ENCODE peak calls at places on chromosomes 11 and 22, in five cellular contexts. C, B, J, E and V are unnamed samples.

GRCh38 chr22:37659066-37659896 is 758 bp downstream of the PDXP start:
- DNase-seq in B (no peak), E (peak; percentile 81), C (no peak), J (no peak), V (peak; percentile 58)

GRCh38 chr11:2926611-2927492 is 2.4 kb downstream of the PHLDA2 start:
- DNase-seq in B (no peak), J (no peak), E (peak; percentile 9), C (no peak), V (no peak)

GRCh38 chr11:134537941-134538340 is 125.9 kb upstream of the B3GAT1 start:
- DNase-seq in E (no peak), C (no peak), J (peak; percentile 20), B (no peak), V (no peak)

GRCh38 chr11:20050551-20051333 is 109.5 kb downstream of the DBX1 start:
- DNase-seq in B (no peak), E (no peak), J (no peak), C (no peak), V (no peak)

GRCh38 chr11:35902961-35903360 is 40.9 kb upstream of the LDLRAD3 start:
- DNase-seq in E (no peak), B (no peak), J (no peak), C (no peak), V (no peak)

GRCh38 chr22:48450188-48450825 is 1377.4 kb downstream of the BRD1 start:
- DNase-seq in J (no peak), C (no peak), E (no peak), B (no peak), V (no peak)

GRCh38 chr11:77088236-77089003 is 14.2 kb upstream of the OMP start:
- DNase-seq in B (peak; percentile 66), E (peak; percentile 70), J (no peak), C (peak; percentile 9), V (no peak)

GRCh38 chr11:86669424-86669823 is 3.0 kb downstream of the ME3 start:
- DNase-seq in J (no peak), B (no peak), C (no peak), E (no peak), V (no peak)

GRCh38 chr11:100563541-100564280 is 123.4 kb upstream of the ARHGAP42 start:
- DNase-seq in B (no peak), C (no peak), E (no peak), J (no peak), V (no peak)

GRCh38 chr11:100777118-100777517 is 90.0 kb downstream of the ARHGAP42 start:
- DNase-seq in J (no peak), B (peak; percentile 59), C (no peak), E (peak; percentile 44), V (no peak)

GRCh38 chr22:41813726-41814410 is 13.4 kb downstream of the CCDC134 start:
- DNase-seq in J (no peak), B (no peak), E (no peak), C (no peak), V (no peak)

GRCh38 chr22:49363526-49364230 is 464.0 kb downstream of the BRD1 start:
- DNase-seq in E (no peak), B (peak; percentile 20), C (no peak), J (no peak), V (no peak)

GRCh38 chr11:35247428-35247827 is 108.5 kb downstream of the CD44 start:
- DNase-seq in C (no peak), B (peak; percentile 36), J (no peak), E (peak; percentile 26), V (no peak)

GRCh38 chr11:94641167-94641761 is 74.1 kb downstream of the PIWIL4 start:
- DNase-seq in B (no peak), C (no peak), E (no peak), J (peak; percentile 40), V (no peak)

GRCh38 chr22:33354928-33355327 is 296.7 kb upstream of the SYN3 start:
- DNase-seq in B (no peak), J (no peak), C (no peak), E (no peak), V (no peak)

GRCh38 chr11:34438529-34439507 is at the start of gene CAT:
- DNase-seq in C (peak; percentile 97), J (peak; percentile 98), E (peak; percentile 99), B (peak; percentile 99), V (peak; percentile 100)

GRCh38 chr11:34850339-34850738 is 65.8 kb downstream of the APIP start:
- DNase-seq in C (no peak), J (no peak), E (peak; percentile 51), B (no peak), V (no peak)

GRCh38 chr11:8814209-8814922 is 96.6 kb upstream of the AKIP1 start:
- DNase-seq in C (no peak), E (peak; percentile 38), J (no peak), B (no peak), V (no peak)

GRCh38 chr11:40188848-40189247 is 1270.6 kb downstream of the LRRC4C start:
- DNase-seq in J (no peak), B (peak; percentile 67), C (no peak), E (no peak), V (no peak)

GRCh38 chr22:35348703-35349102 is 32.2 kb upstream of the HMOX1 start:
- DNase-seq in B (no peak), E (no peak), J (no peak), C (peak; percentile 34), V (no peak)

GRCh38 chr22:36461665-36462474 is 19.6 kb downstream of the TXN2 start:
- DNase-seq in B (no peak), J (peak; percentile 61), E (no peak), C (no peak), V (no peak)

GRCh38 chr11:77203901-77204755 is 76.1 kb downstream of the MYO7A start:
- DNase-seq in C (no peak), J (no peak), E (peak; percentile 1), B (no peak), V (no peak)

DNA sequence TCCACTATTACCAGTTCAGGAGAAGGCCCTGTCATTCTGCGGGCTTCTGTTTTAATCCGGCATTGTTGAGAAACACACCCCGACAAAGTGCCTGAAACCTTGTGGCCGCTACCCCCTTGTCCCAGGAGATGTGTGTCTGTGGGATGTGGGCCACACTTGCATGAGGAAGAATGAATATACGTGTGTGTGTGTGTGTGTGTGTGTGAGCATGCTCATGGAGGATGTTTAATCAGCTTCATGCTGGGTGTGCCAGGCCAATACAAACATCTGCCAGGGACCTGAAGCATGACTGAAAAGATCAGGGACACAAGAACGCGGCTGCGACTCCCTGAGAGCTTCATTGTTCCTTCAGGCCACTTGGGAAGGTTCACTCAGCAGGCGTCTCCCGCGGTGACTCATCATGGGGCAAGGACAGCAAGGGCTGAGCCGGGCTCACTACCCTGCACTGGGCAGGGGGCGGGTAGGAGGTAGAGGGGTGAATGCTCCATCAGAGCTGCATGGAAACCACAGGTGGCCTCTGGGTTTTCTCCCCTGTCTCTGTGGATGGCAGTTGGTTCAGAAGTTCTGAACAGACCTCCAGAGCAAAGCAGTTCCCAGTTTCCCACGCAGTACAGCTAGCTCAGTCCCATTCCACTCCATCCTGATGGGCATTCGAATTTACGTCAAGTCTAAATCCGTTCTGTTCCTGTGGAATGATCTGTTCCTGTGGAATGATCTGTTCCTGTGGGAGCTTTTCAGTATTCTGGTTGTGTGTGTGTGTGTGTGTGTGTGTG is 7.0 kb upstream of the MALAT1 start:
- DNase-seq in J (peak; percentile 64), B (peak; percentile 86), E (peak; percentile 90), C (peak; percentile 70), V (peak; percentile 58)
- TF ChIP-seq POLR2A in J (no peak), B (no peak), E (peak; percentile 82), C (no peak), V (no peak)

GRCh38 chr22:18076060-18076497 is 1.7 kb upstream of the PEX26 start:
- DNase-seq in E (peak; percentile 63), B (peak; percentile 60), J (peak; percentile 52), C (peak; percentile 62), V (peak; percentile 76)

GRCh38 chr22:18077087-18077638 is 627 bp upstream of the PEX26 start:
- DNase-seq in B (no peak), C (no peak), E (no peak), J (no peak), V (no peak)

GRCh38 chr22:18079706-18080230 is 2.0 kb downstream of the PEX26 start:
- DNase-seq in J (no peak), E (no peak), B (no peak), C (no peak), V (no peak)

GRCh38 chr22:18077639-18078328 is at the start of gene PEX26:
- DNase-seq in E (peak; percentile 96), C (peak; percentile 88), B (peak; percentile 96), J (peak; percentile 86), V (peak; percentile 96)

GRCh38 chr22:18078329-18079041 is 695 bp downstream of the PEX26 start:
- DNase-seq in J (peak; percentile 62), E (peak; percentile 60), C (peak; percentile 40), B (peak; percentile 60), V (peak; percentile 53)
- TF ChIP-seq POLR2A in J (peak; percentile 26), E (peak; percentile 41), C (no peak), B (no peak), V (no peak)

GRCh38 chr11:46278387-46279173 is 1.1 kb downstream of the CREB3L1 start:
- DNase-seq in C (peak; percentile 61), J (peak; percentile 92), E (peak; percentile 79), B (peak; percentile 80), V (peak; percentile 38)

GRCh38 chr11:46285173-46285572 is 7.7 kb downstream of the CREB3L1 start:
- DNase-seq in J (no peak), B (no peak), E (no peak), C (no peak), V (no peak)

GRCh38 chr11:46277623-46278386 is at the start of gene CREB3L1:
- DNase-seq in E (peak; percentile 81), B (peak; percentile 91), C (peak; percentile 49), J (peak; percentile 80), V (no peak)

GRCh38 chr11:46279393-46280099 is 2.1 kb downstream of the CREB3L1 start:
- DNase-seq in E (peak; percentile 65), J (no peak), B (peak; percentile 58), C (peak; percentile 78), V (no peak)

DNA sequence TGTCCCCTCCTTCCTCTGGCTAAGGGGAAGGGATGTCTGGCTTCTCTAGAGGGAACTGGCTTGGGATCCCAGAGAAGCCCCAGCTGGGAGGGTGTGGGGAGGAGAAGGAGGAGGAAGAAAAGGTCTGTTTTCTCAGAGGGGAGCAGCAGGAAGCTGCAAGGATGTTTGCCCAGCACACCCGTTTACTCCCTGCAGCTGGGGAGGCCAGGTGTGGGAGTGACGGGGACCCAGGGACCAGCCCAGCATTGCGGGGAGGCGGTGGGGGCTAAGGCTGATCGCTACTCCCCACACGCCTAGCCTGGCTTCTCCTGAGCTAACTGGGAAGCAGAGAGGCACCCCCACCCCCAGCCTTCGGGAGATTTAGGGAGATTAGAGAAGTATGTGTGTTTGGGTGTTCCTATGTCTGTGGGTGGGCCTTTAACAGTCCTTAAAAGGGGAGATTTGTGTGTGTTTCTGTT is 3.9 kb downstream of the CREB3L1 start:
- DNase-seq in B (peak; percentile 63), E (peak; percentile 80), C (peak; percentile 30), J (peak; percentile 54), V (no peak)
- TF ChIP-seq POLR2A in B (no peak), E (peak; percentile 66), C (no peak), J (no peak), V (no peak)

DNA sequence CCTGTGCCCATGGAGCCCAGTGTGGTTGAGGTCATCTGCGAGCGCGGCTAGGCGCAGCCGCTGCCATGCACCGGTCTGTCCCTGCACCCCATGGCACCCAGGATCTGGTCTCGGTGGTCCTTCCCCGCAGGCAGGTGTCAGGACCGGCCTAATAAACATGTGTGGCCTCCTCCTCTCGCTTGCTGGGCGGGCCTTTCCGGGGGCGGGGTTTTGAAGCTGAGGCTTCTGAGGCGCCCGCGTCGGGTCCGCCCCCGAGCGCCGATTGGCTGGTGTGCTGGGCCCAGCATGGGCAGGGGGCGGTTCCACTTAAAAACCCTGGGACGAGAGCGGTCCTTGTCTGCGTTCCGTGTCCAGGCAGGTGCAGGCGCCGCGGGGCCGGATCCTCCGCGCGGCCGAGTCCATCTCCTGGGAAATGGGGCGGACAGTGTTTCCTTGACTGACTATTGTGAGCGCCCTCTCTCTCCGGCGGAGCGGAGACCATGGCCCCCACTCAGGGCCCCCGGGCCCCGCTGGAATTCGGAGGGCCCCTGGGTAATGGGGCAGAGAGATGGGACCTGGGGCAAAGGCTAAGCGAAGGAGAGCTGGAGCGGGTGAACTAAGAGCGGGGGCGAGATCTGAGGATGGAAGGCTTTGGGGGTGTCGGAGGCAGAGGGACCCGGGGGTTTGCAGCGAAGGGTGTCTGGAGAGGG is at the start of gene TM7SF2:
- DNase-seq in B (peak; percentile 98), E (peak; percentile 98), J (peak; percentile 95), C (peak; percentile 97), V (peak; percentile 95)
- TF ChIP-seq POLR2A in B (peak; percentile 62), E (peak; percentile 91), J (peak; percentile 91), C (peak; percentile 95), V (peak; percentile 86)